ENCODE peak calls at places on chromosomes 3 and 15, in five cellular contexts. F, O, R, M and C are unnamed samples. For H3K9me3, the result is how much of the 10 kb centered on the place peaks cover.

GRCh38 chr3:50205719-50206276 is 727 bp downstream of the SLC38A3 start:
- DNase-seq in R (peak), M (peak), O (peak), F (no peak), C (peak)

GRCh38 chr3:184685646-184686045 is 26.2 kb downstream of the MAGEF1 start:
- DNase-seq in F (no peak), O (no peak), R (no peak), M (no peak), C (no peak)

GRCh38 chr3:10395671-10396070 is 74.8 kb upstream of the SEC13 start:
- DNase-seq in M (no peak), F (no peak), R (no peak), O (no peak), C (no peak)

GRCh38 chr15:95470997-95471692 is 859.4 kb upstream of the NR2F2 start:
- DNase-seq in F (no peak), O (no peak), R (no peak), M (no peak), C (no peak)

GRCh38 chr3:167716920-167717319 is 17.8 kb downstream of the PDCD10 start:
- DNase-seq in F (no peak), R (no peak), M (no peak), O (no peak), C (no peak)

GRCh38 chr3:64133272-64133671 is 92.0 kb downstream of the PRICKLE2 start:
- DNase-seq in O (no peak), F (no peak), R (no peak), M (no peak), C (no peak)

GRCh38 chr15:25469377-25469776 is 30.6 kb upstream of the UBE3A start:
- DNase-seq in R (no peak), F (no peak), O (no peak), M (peak), C (no peak)

GRCh38 chr3:14847613-14848541 is 29.1 kb downstream of the FGD5 start:
- DNase-seq in F (peak), R (peak), M (peak), O (peak), C (no peak)

GRCh38 chr15:58498821-58499580 is 67.2 kb downstream of the LIPC start:
- DNase-seq in R (no peak), F (no peak), O (no peak), M (no peak), C (no peak)

GRCh38 chr3:157398598-157398997 is 38.1 kb upstream of the PTX3 start:
- DNase-seq in M (no peak), O (no peak), F (no peak), R (no peak), C (no peak)

GRCh38 chr15:89542369-89542768 is 32.9 kb upstream of the TICRR start:
- DNase-seq in F (no peak), M (no peak), R (no peak), O (no peak), C (no peak)

GRCh38 chr3:162729686-162730085 is 1233.1 kb downstream of the OTOL1 start:
- DNase-seq in F (no peak), M (no peak), R (no peak), O (no peak), C (no peak)

GRCh38 chr3:47444103-47444502 is 31.6 kb downstream of the SCAP start:
- DNase-seq in M (no peak), O (no peak), R (no peak), F (no peak), C (no peak)

GRCh38 chr15:86915811-86916331 is 836.2 kb downstream of the AGBL1 start:
- DNase-seq in R (no peak), F (no peak), M (no peak), O (peak), C (no peak)

GRCh38 chr15:67700023-67700422 is 125.3 kb upstream of the SKOR1 start:
- DNase-seq in O (no peak), M (no peak), F (no peak), R (no peak), C (no peak)

GRCh38 chr3:123314409-123315270 is 112.9 kb downstream of the SEC22A start:
- DNase-seq in M (no peak), F (no peak), O (peak), R (no peak), C (no peak)

GRCh38 chr3:38347421-38348200 is 1.0 kb downstream of the XYLB start:
- DNase-seq in R (no peak), M (no peak), O (no peak), F (no peak), C (no peak)

GRCh38 chr3:187935623-187936156 is 190.4 kb upstream of the BCL6 start:
- DNase-seq in M (peak), R (no peak), O (no peak), F (no peak), C (no peak)

DNA sequence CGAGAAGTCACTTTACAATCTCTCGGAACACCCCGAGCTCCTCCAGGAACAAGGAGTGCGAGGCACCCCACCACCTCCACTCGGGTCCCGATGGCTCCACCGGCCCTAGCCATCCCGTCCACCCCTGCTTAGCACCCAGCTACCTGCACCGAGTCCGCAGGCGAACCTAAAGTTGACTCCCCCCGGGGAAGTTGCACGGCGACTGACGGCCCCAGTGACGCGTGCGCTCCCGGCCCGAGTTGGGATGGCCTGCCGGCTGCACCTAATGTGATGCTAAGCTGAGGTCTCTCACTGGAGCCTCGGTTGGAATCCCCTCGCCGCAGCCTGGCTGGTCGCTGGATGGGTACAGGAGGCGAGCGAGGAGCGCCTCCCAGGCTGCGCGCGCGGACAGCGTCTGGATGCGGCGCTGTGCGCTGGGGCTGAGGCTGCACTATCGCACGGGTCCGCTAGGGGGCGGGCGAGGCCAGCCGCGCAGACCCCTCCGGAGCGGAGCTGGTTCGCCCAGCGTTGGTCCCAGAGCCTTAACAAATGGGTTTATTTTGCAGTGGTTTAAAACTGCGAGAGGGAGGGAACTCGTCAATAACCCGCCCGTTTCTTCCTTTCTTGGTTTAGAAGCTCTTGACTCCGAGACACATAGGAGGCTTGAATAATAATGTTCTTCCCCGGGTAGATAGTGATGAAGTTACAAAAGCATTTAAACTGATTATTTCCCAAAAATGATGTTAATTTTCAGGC is at the start of gene OXTR:
- DNase-seq in O (peak), F (no peak), R (peak), M (no peak), C (peak)
- H3K9me3 ChIP-seq in O (under half), F (under half), R (under half), M (under half), C (under half)

DNA sequence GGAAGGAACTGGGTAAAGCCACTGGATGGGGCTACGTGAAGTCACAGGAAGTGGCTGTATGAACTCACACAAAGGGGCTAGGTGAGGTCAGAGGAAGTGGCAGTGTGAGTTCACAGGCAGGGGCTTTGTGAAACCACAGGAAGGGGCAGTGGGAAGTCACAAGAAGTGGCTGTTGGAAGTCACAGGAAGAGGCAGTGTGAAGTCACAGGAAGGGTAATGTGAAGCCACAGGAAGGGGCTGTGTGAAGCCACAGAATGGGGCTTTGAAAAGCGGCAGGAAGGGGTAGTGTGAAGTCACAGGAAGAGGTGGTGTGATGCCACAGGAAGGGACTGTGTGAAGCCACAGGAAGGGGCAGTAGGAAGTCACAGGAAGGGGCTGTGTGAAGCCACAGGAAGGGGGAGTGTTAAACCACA is 34.6 kb downstream of the GASK1A start:
- DNase-seq in R (no peak), F (no peak), O (no peak), M (no peak), C (no peak)
- H3K9me3 ChIP-seq in R (under half), F (under half), O (under half), M (under half), C (under half)

GRCh38 chr3:5133239-5133638 is 11.1 kb downstream of the ARL8B start:
- DNase-seq in F (no peak), R (no peak), M (no peak), O (no peak), C (no peak)

GRCh38 chr3:5133689-5134088 is 11.6 kb downstream of the ARL8B start:
- DNase-seq in O (no peak), R (no peak), M (no peak), F (no peak), C (no peak)

GRCh38 chr3:5123937-5124336 is 1.8 kb downstream of the ARL8B start:
- DNase-seq in R (peak), M (no peak), F (no peak), O (no peak), C (no peak)

GRCh38 chr3:5126586-5126985 is 4.5 kb downstream of the ARL8B start:
- DNase-seq in M (no peak), R (no peak), F (no peak), O (no peak), C (no peak)

GRCh38 chr3:5128861-5129260 is 6.8 kb downstream of the ARL8B start:
- DNase-seq in O (no peak), R (no peak), M (no peak), F (no peak), C (no peak)
- H3K9me3 ChIP-seq in O (under half), R (under half), M (under half), F (under half), C (under half)

DNA sequence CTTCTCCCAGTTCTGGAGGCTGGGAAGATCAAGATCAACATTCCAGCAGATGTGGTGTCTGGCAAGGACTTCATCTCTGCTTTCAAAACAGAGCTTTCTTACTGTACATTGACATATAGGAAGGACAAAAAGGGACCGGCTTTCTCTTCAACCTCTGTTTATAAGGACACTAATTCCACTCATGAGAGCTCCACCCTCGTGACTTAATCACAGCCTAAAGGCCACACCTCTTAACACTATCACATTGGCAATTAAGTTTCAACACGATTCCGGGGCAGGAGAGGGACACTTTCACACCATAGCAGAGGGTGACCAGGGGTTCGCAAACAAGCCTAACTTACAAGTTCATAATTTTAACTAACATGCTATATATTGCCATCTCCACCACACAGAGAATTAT is 231.5 kb downstream of the MAGI1 start:
- DNase-seq in M (no peak), F (no peak), R (no peak), O (no peak), C (no peak)
- H3K9me3 ChIP-seq in M (under half), F (under half), R (under half), O (under half), C (under half)

DNA sequence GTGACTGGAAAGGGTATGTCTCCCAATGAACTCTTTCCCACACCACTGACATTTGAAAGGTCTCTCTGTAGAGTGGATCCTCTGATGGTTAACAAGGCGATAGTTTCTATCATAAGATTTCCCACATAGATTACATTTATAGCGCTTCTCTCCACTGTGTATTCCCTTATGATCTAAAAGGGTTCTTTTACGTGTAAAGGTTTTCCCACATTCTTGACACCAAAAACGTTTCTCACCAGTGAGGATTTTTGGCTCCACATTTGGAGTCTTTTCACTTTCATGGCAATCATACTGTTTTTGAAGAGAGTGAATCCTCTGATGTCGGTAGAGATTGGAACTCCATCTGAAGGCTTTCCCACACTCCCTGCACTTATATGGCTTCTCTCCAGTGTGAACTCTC is 30.5 kb downstream of the ZNF445 start:
- DNase-seq in M (no peak), O (no peak), F (no peak), R (no peak), C (no peak)
- H3K9me3 ChIP-seq in M (under half), O (under half), F (under half), R (under half), C (under half)

GRCh38 chr15:26475554-26475953 is 297.3 kb downstream of the GABRB3 start:
- DNase-seq in M (no peak), O (no peak), F (no peak), R (no peak), C (no peak)
- H3K9me3 ChIP-seq in M (under half), O (under half), F (under half), R (under half), C (under half)